ENCODE peak calls at places on chromosome 7, in ten cellular contexts. T is mesothelial cell of epicardium; M is stimulated activated naive CD8-positive, alpha-beta T cell treated with anti-CD3 and anti-CD28 coated beads, Interleukin-15, Interleukin-2, amounts not matched to agents 100 U/mL and 50 U/mL, for 24 hours; Z is NCI-H1092; E is endothelial cell; F is NCI-H510A treated with DMSO at 0.1 percent for 48 hours; H is KBM-7; D is COR-L47; X is NCI-H1930; S is osteocyte. L is an unnamed sample.

GRCh38 chr7:4014649-4015048 is 667.4 kb upstream of the FOXK1 start:
- DNase-seq in T (no peak), M (no peak), Z (no peak), E (no peak), F (no peak), H (no peak), D (no peak), X (no peak), S (peak; percentile 48), L (no peak)

GRCh38 chr7:94441138-94441537 is 46.4 kb downstream of the COL1A2 start:
- DNase-seq in T (no peak), M (no peak), Z (no peak), E (no peak), F (no peak), H (no peak), D (no peak), X (no peak), S (no peak), L (no peak)

GRCh38 chr7:127678947-127679346 is 27.0 kb downstream of the SND1 start:
- DNase-seq in T (no peak), M (no peak), Z (no peak), E (no peak), F (no peak), H (no peak), D (no peak), X (no peak), S (no peak), L (no peak)

GRCh38 chr7:20447021-20447420 is 116.3 kb downstream of the ITGB8 start:
- DNase-seq in T (no peak), M (no peak), Z (no peak), E (no peak), F (no peak), H (no peak), D (no peak), X (no peak), S (no peak), L (no peak)

GRCh38 chr7:116713918-116714317 is 41.9 kb downstream of the MET start:
- DNase-seq in T (no peak), M (no peak), Z (no peak), E (no peak), F (no peak), H (no peak), D (no peak), X (no peak), S (no peak), L (no peak)

GRCh38 chr7:91993976-91994375 is 53.3 kb downstream of the AKAP9 start:
- DNase-seq in T (no peak), M (no peak), Z (no peak), E (no peak), F (no peak), H (no peak), D (no peak), X (no peak), S (no peak), L (no peak)

GRCh38 chr7:149717481-149717880 is 55.9 kb downstream of the ZNF467 start:
- DNase-seq in T (peak; percentile 31), M (no peak), Z (no peak), E (no peak), F (no peak), H (no peak), D (no peak), X (no peak), S (peak; percentile 60), L (no peak)

GRCh38 chr7:142581341-142581740 is 167.9 kb upstream of the PRSS1 start:
- DNase-seq in T (no peak), M (peak; percentile 27), Z (no peak), E (no peak), F (no peak), H (peak; percentile 36), D (no peak), X (no peak), S (no peak), L (no peak)

GRCh38 chr7:17941171-17941490 is 837 bp upstream of the SNX13 start:
- DNase-seq in T (no peak), M (no peak), Z (peak; percentile 19), E (no peak), F (peak; percentile 57), H (no peak), D (no peak), X (no peak), S (no peak), L (no peak)

L was measured in NCI-H1048.